ENCODE peak calls at places on chromosome 16, in ten cellular contexts. F is sigmoid colon, W is suprapubic skin, V is transverse colon, H is HepG2, K is upper lobe of left lung, X is GM23338, U is SK-N-SH, R is stomach, A is Panc1. O is an unnamed sample.
A peak's percentile ranks its signal among the peaks of the same experiment; 100 is the strongest.

GRCh38 chr16:4360538-4361021 is 9.5 kb upstream of the PAM16 start:
- DNase-seq in F (no peak), W (no peak), V (no peak), H (no peak), K (no peak), X (no peak), U (peak; percentile 81), R (no peak), A (no peak), O (no peak)

GRCh38 chr16:31868701-31869167 is 4.9 kb upstream of the ZNF267 start:
- DNase-seq in F (peak; percentile 85), W (peak; percentile 91), V (peak; percentile 87), H (peak; percentile 76), K (peak; percentile 81), X (peak; percentile 77), U (peak; percentile 65), R (peak; percentile 89), A (peak; percentile 48), O (peak; percentile 68)

GRCh38 chr16:49487746-49488145 is 114.1 kb downstream of the C16orf78 start:
- DNase-seq in F (peak; percentile 53), W (no peak), V (peak; percentile 6), H (no peak), K (peak; percentile 9), X (no peak), U (no peak), R (no peak), A (no peak), O (no peak)

GRCh38 chr16:68371706-68372380 is 61.0 kb downstream of the PRMT7 start:
- DNase-seq in F (no peak), W (no peak), V (no peak), H (no peak), K (no peak), X (no peak), U (no peak), R (no peak), A (no peak), O (no peak)

GRCh38 chr16:46789499-46790414 is 41.2 kb downstream of the C16orf87 start:
- DNase-seq in F (peak; percentile 82), W (peak; percentile 86), V (peak; percentile 83), H (peak; percentile 74), K (peak; percentile 89), X (peak; percentile 83), U (peak; percentile 93), R (peak; percentile 82), A (no peak), O (peak; percentile 73)

GRCh38 chr16:62041401-62041800 is 5.2 kb upstream of the CDH8 start:
- DNase-seq in F (no peak), W (no peak), V (no peak), H (peak; percentile 40), K (no peak), X (peak; percentile 79), U (peak; percentile 43), R (no peak), A (no peak), O (no peak)

GRCh38 chr16:14632693-14633569 is at the start of gene BFAR:
- DNase-seq in F (peak; percentile 100), W (peak; percentile 100), V (peak; percentile 100), H (peak; percentile 99), K (peak; percentile 99), X (peak; percentile 98), U (peak; percentile 94), R (peak; percentile 99), A (peak; percentile 94), O (peak; percentile 98)

GRCh38 chr16:52497067-52497816 is 49.7 kb downstream of the TOX3 start:
- DNase-seq in F (no peak), W (no peak), V (no peak), H (peak; percentile 71), K (no peak), X (no peak), U (peak; percentile 27), R (no peak), A (no peak), O (no peak)

GRCh38 chr16:1300664-1301476 is 8.6 kb upstream of the UBE2I start:
- DNase-seq in F (no peak), W (no peak), V (peak; percentile 84), H (peak; percentile 55), K (peak; percentile 76), X (peak; percentile 78), U (peak; percentile 91), R (peak; percentile 80), A (no peak), O (peak; percentile 48)

DNA sequence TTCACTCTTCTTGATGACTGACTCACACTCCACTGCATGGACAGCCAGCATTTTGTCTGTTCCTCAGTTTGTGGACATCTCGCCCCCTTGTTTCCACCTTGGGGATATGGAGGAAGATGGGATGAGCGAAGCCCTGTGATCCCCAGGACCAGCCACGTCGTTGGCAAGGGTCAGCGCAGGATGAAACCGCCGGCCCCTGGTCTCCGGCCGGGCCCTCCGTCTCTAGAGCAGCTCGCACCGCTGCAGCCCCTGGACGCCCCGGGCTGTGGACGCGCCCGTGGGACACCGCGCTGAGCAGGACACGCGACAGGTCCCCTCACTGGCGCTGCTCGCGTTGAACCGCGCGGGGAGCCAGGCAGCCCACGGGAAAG is 604 bp upstream of the ZC3H18 start:
- DNase-seq in F (no peak), W (no peak), V (no peak), H (peak; percentile 34), K (no peak), X (peak; percentile 34), U (peak; percentile 66), R (no peak), A (no peak), O (peak; percentile 12)
- H3K4me3 ChIP-seq in F (peak overlapping the region; percentile 71), W (peak overlapping the region; percentile 84), V (peak overlapping the region; percentile 33), H (peak overlapping the region; percentile 92), K (peak overlapping the region; percentile 91), X (peak overlapping the region; percentile 97), U (peak overlapping the region; percentile 76), R (peak overlapping the region; percentile 88), A (peak overlapping the region; percentile 86), O (peak overlapping the region; percentile 85)

GRCh38 chr16:11497329-11497805 is 89.4 kb downstream of the LITAF start:
- DNase-seq in F (peak; percentile 92), W (peak; percentile 89), V (peak; percentile 81), H (peak; percentile 66), K (peak; percentile 90), X (peak; percentile 74), U (peak; percentile 93), R (peak; percentile 97), A (peak; percentile 70), O (peak; percentile 95)
- TF ChIP-seq POLR2AphosphoS5 in F (peak; percentile 36), W (no peak), V (no peak), H (no peak), K (peak; percentile 54), X (no peak), U (peak; percentile 28), R (no peak), A (peak; percentile 23), O (peak; percentile 85)

GRCh38 chr16:20255002-20255401 is 72.3 kb downstream of the GP2 start:
- DNase-seq in F (no peak), W (no peak), V (no peak), H (no peak), K (no peak), X (no peak), U (no peak), R (no peak), A (no peak), O (no peak)
- H3K4me3 ChIP-seq in F (no peak overlapping the region), W (no peak overlapping the region), V (no peak overlapping the region), H (no peak overlapping the region), K (no peak overlapping the region), X (no peak overlapping the region), U (no peak overlapping the region), R (no peak overlapping the region), A (no peak overlapping the region), O (no peak overlapping the region)

GRCh38 chr16:84088695-84089395 is 27.9 kb downstream of the MBTPS1 start:
- DNase-seq in F (no peak), W (no peak), V (peak; percentile 73), H (peak; percentile 24), K (no peak), X (no peak), U (no peak), R (peak; percentile 44), A (no peak), O (no peak)
- TF ChIP-seq POLR2AphosphoS5 in F (no peak), W (no peak), V (no peak), H (no peak), K (no peak), X (no peak), U (no peak), R (no peak), A (no peak), O (no peak)

GRCh38 chr16:20075243-20075642 is 1.6 kb upstream of the GPR139 start:
- DNase-seq in F (no peak), W (no peak), V (no peak), H (no peak), K (no peak), X (no peak), U (no peak), R (no peak), A (no peak), O (no peak)

GRCh38 chr16:20074089-20074956 is 633 bp upstream of the GPR139 start:
- DNase-seq in F (no peak), W (no peak), V (no peak), H (no peak), K (no peak), X (peak; percentile 68), U (peak; percentile 27), R (no peak), A (no peak), O (no peak)

GRCh38 chr16:20073203-20074088 is at the start of gene GPR139:
- DNase-seq in F (no peak), W (no peak), V (no peak), H (no peak), K (no peak), X (peak; percentile 78), U (peak; percentile 66), R (no peak), A (no peak), O (no peak)

DNA sequence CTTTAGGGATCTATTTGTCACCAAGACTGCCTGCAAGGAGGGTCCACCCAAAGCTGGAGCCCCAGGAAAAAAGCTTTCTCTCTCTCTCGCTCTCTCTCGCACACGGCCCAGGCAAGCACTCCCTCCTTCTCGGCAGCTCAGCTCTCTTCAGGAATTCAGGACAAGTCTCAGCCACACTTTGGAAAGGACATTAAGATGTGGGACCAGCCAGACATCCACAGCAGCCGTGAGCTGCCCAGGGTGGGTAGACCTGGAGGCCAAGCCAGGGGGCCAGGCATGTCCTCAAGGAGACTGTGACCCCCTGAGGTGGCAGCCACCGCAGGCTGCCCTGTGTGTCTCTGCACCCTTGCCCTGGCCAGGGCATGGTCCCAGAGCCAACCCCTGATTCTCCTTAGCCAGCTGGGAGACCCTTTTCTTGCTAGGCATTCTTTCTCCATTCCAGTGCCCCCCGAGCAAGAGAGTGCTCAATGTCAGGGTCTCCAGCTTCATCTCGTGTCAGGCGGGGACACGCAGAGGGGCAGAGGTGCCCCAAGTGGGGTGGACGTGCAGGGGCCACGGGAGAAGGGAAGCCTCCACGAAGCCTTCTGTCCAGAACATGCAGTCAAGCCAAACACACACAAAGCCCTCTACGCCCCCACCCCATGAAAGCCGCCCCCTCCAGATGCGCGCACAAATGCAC is 1.0 kb downstream of the GPR139 start:
- DNase-seq in F (no peak), W (no peak), V (no peak), H (no peak), K (no peak), X (peak; percentile 13), U (peak; percentile 22), R (no peak), A (no peak), O (no peak)
- H3K4me3 ChIP-seq in F (no peak overlapping the region), W (no peak overlapping the region), V (no peak overlapping the region), H (no peak overlapping the region), K (no peak overlapping the region), X (peak overlapping the region; percentile 78), U (peak overlapping the region; percentile 36), R (no peak overlapping the region), A (no peak overlapping the region), O (no peak overlapping the region)